ENCODE peak calls at places on chromosomes 12 and 14, in seven cellular contexts. S is NCI-H2081; T is NCI-H1105; G is NCI-H1092 treated with DMSO at 0.1 percent for 48 hours; P is AG10803; K is islet precursor cell; H is stimulated activated CD8-positive, alpha-beta memory T cell treated with anti-CD3 and anti-CD28 coated beads, Interleukin-2, amount 100 ng/mL, for 1 hour. L is an unnamed sample.

GRCh38 chr12:111185206-111185888 is 183.5 kb downstream of the PHETA1 start:
- DNase-seq in S (no peak), T (no peak), G (no peak), P (no peak), K (no peak), H (no peak), L (no peak)

GRCh38 chr12:52506858-52507715 is 13.1 kb downstream of the KRT5 start:
- DNase-seq in S (peak; percentile 49), T (no peak), G (peak; percentile 36), P (peak; percentile 81), K (peak; percentile 88), H (no peak), L (no peak)

GRCh38 chr12:69231479-69231878 is 7.9 kb upstream of the CPSF6 start:
- DNase-seq in S (no peak), T (no peak), G (no peak), P (no peak), K (no peak), H (no peak), L (no peak)

GRCh38 chr14:68785817-68786490 is 6.9 kb downstream of the ZFP36L1 start:
- DNase-seq in S (no peak), T (no peak), G (no peak), P (peak; percentile 88), K (peak; percentile 78), H (no peak), L (no peak)

GRCh38 chr12:8950287-8950574 is 786 bp upstream of the M6PR start:
- DNase-seq in S (no peak), T (no peak), G (peak; percentile 67), P (no peak), K (no peak), H (no peak), L (no peak)

GRCh38 chr14:68513838-68514610 is 278.8 kb downstream of the ZFP36L1 start:
- DNase-seq in S (no peak), T (no peak), G (no peak), P (no peak), K (no peak), H (no peak), L (no peak)

GRCh38 chr12:101642115-101643067 is 47.6 kb downstream of the MYBPC1 start:
- DNase-seq in S (no peak), T (peak; percentile 62), G (no peak), P (no peak), K (peak; percentile 80), H (no peak), L (no peak)

GRCh38 chr14:52918486-52918885 is 32.4 kb downstream of the FERMT2 start:
- DNase-seq in S (no peak), T (no peak), G (no peak), P (peak; percentile 64), K (no peak), H (no peak), L (no peak)

GRCh38 chr12:28975564-28976340 is 173.3 kb upstream of the FAR2 start:
- DNase-seq in S (no peak), T (no peak), G (no peak), P (no peak), K (no peak), H (no peak), L (no peak)

GRCh38 chr12:42186793-42187192 is 42.1 kb upstream of the GXYLT1 start:
- DNase-seq in S (no peak), T (no peak), G (no peak), P (no peak), K (no peak), H (no peak), L (no peak)

GRCh38 chr12:114682920-114683708 is 861 bp downstream of the TBX3 start:
- DNase-seq in S (no peak), T (peak; percentile 22), G (peak; percentile 56), P (peak; percentile 42), K (peak; percentile 67), H (no peak), L (no peak)

GRCh38 chr12:90936230-90937005 is 18.6 kb downstream of the CCER1 start:
- DNase-seq in S (no peak), T (no peak), G (no peak), P (no peak), K (peak; percentile 86), H (no peak), L (no peak)

GRCh38 chr14:55715889-55716288 is 135.9 kb downstream of the KTN1 start:
- DNase-seq in S (no peak), T (no peak), G (no peak), P (peak; percentile 97), K (peak; percentile 60), H (no peak), L (no peak)

GRCh38 chr12:3882896-3883564 is 9.8 kb upstream of the PARP11 start:
- DNase-seq in S (no peak), T (no peak), G (no peak), P (no peak), K (no peak), H (no peak), L (no peak)

GRCh38 chr12:12046401-12046800 is 24.3 kb upstream of the BCL2L14 start:
- DNase-seq in S (no peak), T (no peak), G (no peak), P (no peak), K (no peak), H (no peak), L (no peak)

GRCh38 chr14:56150018-56150417 is 31.8 kb downstream of the PELI2 start:
- DNase-seq in S (no peak), T (no peak), G (no peak), P (no peak), K (no peak), H (no peak), L (no peak)

GRCh38 chr12:71731439-71732356 is 23.0 kb upstream of the RAB21 start:
- DNase-seq in S (no peak), T (no peak), G (no peak), P (peak; percentile 48), K (peak; percentile 61), H (no peak), L (no peak)

GRCh38 chr14:68230941-68231717 is 411.6 kb downstream of the RAD51B start:
- DNase-seq in S (no peak), T (no peak), G (no peak), P (peak; percentile 59), K (no peak), H (no peak), L (no peak)

GRCh38 chr14:72550513-72550912 is 343.4 kb downstream of the DPF3 start:
- DNase-seq in S (no peak), T (no peak), G (no peak), P (no peak), K (no peak), H (no peak), L (no peak)